ENCODE peak calls at places on chromosomes 3 and 15, in seven cellular contexts. One of them, this sample, is unnamed.
A peak's percentile ranks its signal among the peaks of the same experiment; 100 is the strongest.

GRCh38 chr3:46097691-46098241 is 70.5 kb upstream of the XCR1 start:
- DNase-seq in progenitor cell of endocrine pancreas: no peak
- DNase-seq in mucosa of descending colon: no peak
- DNase-seq in tibial nerve: peak; percentile 64
- DNase-seq in HFFc6: no peak
- DNase-seq in neural progenitor cell: no peak
- DNase-seq in foreskin fibroblast: peak; percentile 50
- DNase-seq in this sample: no peak

GRCh38 chr3:98246142-98246541 is 17.9 kb upstream of the OR5H6 start:
- DNase-seq in neural progenitor cell: no peak
- DNase-seq in foreskin fibroblast: no peak
- DNase-seq in progenitor cell of endocrine pancreas: no peak
- DNase-seq in mucosa of descending colon: no peak
- DNase-seq in HFFc6: no peak
- DNase-seq in tibial nerve: no peak
- DNase-seq in this sample: no peak

GRCh38 chr3:193563999-193564398 is 9.3 kb upstream of the ATP13A4 start:
- DNase-seq in tibial nerve: no peak
- DNase-seq in foreskin fibroblast: no peak
- DNase-seq in mucosa of descending colon: no peak
- DNase-seq in neural progenitor cell: peak; percentile 50
- DNase-seq in progenitor cell of endocrine pancreas: no peak
- DNase-seq in HFFc6: no peak
- DNase-seq in this sample: no peak

GRCh38 chr15:101669744-101670143 is 17.6 kb upstream of the TM2D3 start:
- DNase-seq in tibial nerve: no peak
- DNase-seq in foreskin fibroblast: peak; percentile 61
- DNase-seq in HFFc6: no peak
- DNase-seq in progenitor cell of endocrine pancreas: no peak
- DNase-seq in mucosa of descending colon: no peak
- DNase-seq in neural progenitor cell: no peak
- DNase-seq in this sample: no peak

GRCh38 chr3:117603097-117603496 is 893.5 kb downstream of the TUSC7 start:
- DNase-seq in mucosa of descending colon: no peak
- DNase-seq in tibial nerve: no peak
- DNase-seq in progenitor cell of endocrine pancreas: no peak
- DNase-seq in foreskin fibroblast: no peak
- DNase-seq in HFFc6: no peak
- DNase-seq in neural progenitor cell: no peak
- DNase-seq in this sample: no peak

GRCh38 chr15:69402816-69403215 is 11.3 kb upstream of the KIF23 start:
- DNase-seq in neural progenitor cell: no peak
- DNase-seq in progenitor cell of endocrine pancreas: no peak
- DNase-seq in foreskin fibroblast: no peak
- DNase-seq in HFFc6: no peak
- DNase-seq in tibial nerve: no peak
- DNase-seq in mucosa of descending colon: no peak
- DNase-seq in this sample: no peak

GRCh38 chr15:78402056-78402610 is 35.9 kb upstream of the IREB2 start:
- DNase-seq in neural progenitor cell: no peak
- DNase-seq in progenitor cell of endocrine pancreas: no peak
- DNase-seq in foreskin fibroblast: no peak
- DNase-seq in HFFc6: no peak
- DNase-seq in tibial nerve: no peak
- DNase-seq in mucosa of descending colon: no peak
- DNase-seq in this sample: no peak

GRCh38 chr3:121885386-121885785 is 8.8 kb upstream of the SLC15A2 start:
- DNase-seq in neural progenitor cell: no peak
- DNase-seq in HFFc6: no peak
- DNase-seq in foreskin fibroblast: no peak
- DNase-seq in mucosa of descending colon: no peak
- DNase-seq in progenitor cell of endocrine pancreas: no peak
- DNase-seq in tibial nerve: no peak
- DNase-seq in this sample: no peak

GRCh38 chr3:128343287-128344045 is 123.2 kb downstream of the DNAJB8 start:
- DNase-seq in progenitor cell of endocrine pancreas: no peak
- DNase-seq in HFFc6: no peak
- DNase-seq in mucosa of descending colon: no peak
- DNase-seq in tibial nerve: no peak
- DNase-seq in foreskin fibroblast: peak; percentile 53
- DNase-seq in neural progenitor cell: no peak
- DNase-seq in this sample: no peak

GRCh38 chr3:178295257-178295912 is 240.9 kb upstream of the KCNMB2 start:
- DNase-seq in progenitor cell of endocrine pancreas: no peak
- DNase-seq in neural progenitor cell: no peak
- DNase-seq in HFFc6: peak; percentile 61
- DNase-seq in foreskin fibroblast: peak; percentile 90
- DNase-seq in mucosa of descending colon: no peak
- DNase-seq in tibial nerve: peak; percentile 21
- DNase-seq in this sample: no peak

GRCh38 chr3:177754508-177754921 is 557.2 kb upstream of the TBL1XR1 start:
- DNase-seq in neural progenitor cell: no peak
- DNase-seq in progenitor cell of endocrine pancreas: no peak
- DNase-seq in foreskin fibroblast: no peak
- DNase-seq in tibial nerve: no peak
- DNase-seq in mucosa of descending colon: no peak
- DNase-seq in HFFc6: no peak
- DNase-seq in this sample: no peak

GRCh38 chr3:46923559-46924350 is 46.2 kb downstream of the PTH1R start:
- DNase-seq in progenitor cell of endocrine pancreas: peak; percentile 35
- DNase-seq in HFFc6: peak; percentile 24
- DNase-seq in mucosa of descending colon: peak; percentile 60
- DNase-seq in tibial nerve: no peak
- DNase-seq in neural progenitor cell: peak; percentile 69
- DNase-seq in foreskin fibroblast: no peak
- DNase-seq in this sample: peak; percentile 39

GRCh38 chr15:48678851-48679250 is 33.3 kb upstream of the FBN1 start:
- DNase-seq in foreskin fibroblast: no peak
- DNase-seq in neural progenitor cell: no peak
- DNase-seq in mucosa of descending colon: no peak
- DNase-seq in tibial nerve: no peak
- DNase-seq in progenitor cell of endocrine pancreas: no peak
- DNase-seq in HFFc6: no peak
- DNase-seq in this sample: no peak

GRCh38 chr3:70358978-70359580 is 46.6 kb upstream of the MDFIC2 start:
- DNase-seq in foreskin fibroblast: no peak
- DNase-seq in HFFc6: peak; percentile 2
- DNase-seq in neural progenitor cell: peak; percentile 35
- DNase-seq in mucosa of descending colon: no peak
- DNase-seq in tibial nerve: peak; percentile 45
- DNase-seq in progenitor cell of endocrine pancreas: no peak
- DNase-seq in this sample: no peak

GRCh38 chr3:124137264-124137663 is 145.3 kb upstream of the ROPN1 start:
- DNase-seq in progenitor cell of endocrine pancreas: no peak
- DNase-seq in foreskin fibroblast: no peak
- DNase-seq in neural progenitor cell: no peak
- DNase-seq in tibial nerve: no peak
- DNase-seq in mucosa of descending colon: no peak
- DNase-seq in HFFc6: no peak
- DNase-seq in this sample: no peak

GRCh38 chr15:51006336-51006985 is 88.2 kb downstream of the TNFAIP8L3 start:
- DNase-seq in HFFc6: no peak
- DNase-seq in neural progenitor cell: no peak
- DNase-seq in tibial nerve: no peak
- DNase-seq in foreskin fibroblast: no peak
- DNase-seq in mucosa of descending colon: no peak
- DNase-seq in progenitor cell of endocrine pancreas: no peak
- DNase-seq in this sample: no peak

GRCh38 chr3:71051893-71052687 is 531.4 kb downstream of the FOXP1 start:
- DNase-seq in neural progenitor cell: no peak
- DNase-seq in progenitor cell of endocrine pancreas: no peak
- DNase-seq in foreskin fibroblast: peak; percentile 54
- DNase-seq in mucosa of descending colon: no peak
- DNase-seq in HFFc6: peak; percentile 17
- DNase-seq in tibial nerve: no peak
- DNase-seq in this sample: no peak

GRCh38 chr3:98343647-98344507 is 9.8 kb upstream of the OR5K4 start:
- DNase-seq in mucosa of descending colon: no peak
- DNase-seq in neural progenitor cell: peak; percentile 81
- DNase-seq in foreskin fibroblast: no peak
- DNase-seq in tibial nerve: peak; percentile 26
- DNase-seq in HFFc6: peak; percentile 28
- DNase-seq in progenitor cell of endocrine pancreas: no peak
- DNase-seq in this sample: no peak

GRCh38 chr3:122247825-122248185 is 64.3 kb downstream of the CASR start:
- DNase-seq in progenitor cell of endocrine pancreas: no peak
- DNase-seq in foreskin fibroblast: no peak
- DNase-seq in mucosa of descending colon: no peak
- DNase-seq in neural progenitor cell: no peak
- DNase-seq in HFFc6: peak; percentile 11
- DNase-seq in tibial nerve: no peak
- DNase-seq in this sample: no peak

GRCh38 chr3:157160652-157161480 is 919 bp upstream of the CCNL1 start:
- DNase-seq in HFFc6: peak; percentile 88
- DNase-seq in mucosa of descending colon: peak; percentile 90
- DNase-seq in tibial nerve: peak; percentile 93
- DNase-seq in neural progenitor cell: peak; percentile 64
- DNase-seq in foreskin fibroblast: peak; percentile 93
- DNase-seq in progenitor cell of endocrine pancreas: no peak
- DNase-seq in this sample: no peak

GRCh38 chr15:72230197-72231065 is 559 bp downstream of the PKM start:
- DNase-seq in progenitor cell of endocrine pancreas: peak; percentile 78
- DNase-seq in mucosa of descending colon: peak; percentile 94
- DNase-seq in tibial nerve: peak; percentile 84
- DNase-seq in HFFc6: peak; percentile 76
- DNase-seq in foreskin fibroblast: peak; percentile 96
- DNase-seq in neural progenitor cell: peak; percentile 91
- DNase-seq in this sample: peak; percentile 53

GRCh38 chr15:61906961-61907752 is 153.1 kb downstream of the VPS13C start:
- DNase-seq in tibial nerve: no peak
- DNase-seq in HFFc6: no peak
- DNase-seq in mucosa of descending colon: no peak
- DNase-seq in progenitor cell of endocrine pancreas: no peak
- DNase-seq in neural progenitor cell: no peak
- DNase-seq in foreskin fibroblast: no peak
- DNase-seq in this sample: no peak

GRCh38 chr3:22263042-22263441 is 512.0 kb upstream of the ZNF385D start:
- DNase-seq in foreskin fibroblast: peak; percentile 65
- DNase-seq in progenitor cell of endocrine pancreas: no peak
- DNase-seq in mucosa of descending colon: no peak
- DNase-seq in tibial nerve: no peak
- DNase-seq in neural progenitor cell: no peak
- DNase-seq in HFFc6: no peak
- DNase-seq in this sample: no peak

GRCh38 chr15:39622660-39623549 is 42.0 kb downstream of the THBS1 start:
- DNase-seq in mucosa of descending colon: no peak
- DNase-seq in HFFc6: no peak
- DNase-seq in progenitor cell of endocrine pancreas: no peak
- DNase-seq in tibial nerve: no peak
- DNase-seq in foreskin fibroblast: no peak
- DNase-seq in neural progenitor cell: no peak
- DNase-seq in this sample: no peak

GRCh38 chr15:92006186-92007028 is 152.9 kb downstream of the SLCO3A1 start:
- DNase-seq in progenitor cell of endocrine pancreas: no peak
- DNase-seq in HFFc6: no peak
- DNase-seq in foreskin fibroblast: no peak
- DNase-seq in mucosa of descending colon: no peak
- DNase-seq in tibial nerve: no peak
- DNase-seq in neural progenitor cell: no peak
- DNase-seq in this sample: no peak

GRCh38 chr15:92000709-92001108 is 147.2 kb downstream of the SLCO3A1 start:
- DNase-seq in tibial nerve: no peak
- DNase-seq in foreskin fibroblast: no peak
- DNase-seq in progenitor cell of endocrine pancreas: no peak
- DNase-seq in HFFc6: no peak
- DNase-seq in neural progenitor cell: peak; percentile 73
- DNase-seq in mucosa of descending colon: no peak
- DNase-seq in this sample: no peak

GRCh38 chr15:92001307-92001706 is 147.8 kb downstream of the SLCO3A1 start:
- DNase-seq in neural progenitor cell: no peak
- DNase-seq in mucosa of descending colon: no peak
- DNase-seq in tibial nerve: no peak
- DNase-seq in HFFc6: no peak
- DNase-seq in progenitor cell of endocrine pancreas: no peak
- DNase-seq in foreskin fibroblast: no peak
- DNase-seq in this sample: no peak

GRCh38 chr15:92005154-92005553 is 151.6 kb downstream of the SLCO3A1 start:
- DNase-seq in tibial nerve: no peak
- DNase-seq in progenitor cell of endocrine pancreas: no peak
- DNase-seq in foreskin fibroblast: no peak
- DNase-seq in mucosa of descending colon: no peak
- DNase-seq in HFFc6: no peak
- DNase-seq in neural progenitor cell: no peak
- DNase-seq in this sample: no peak

DNA sequence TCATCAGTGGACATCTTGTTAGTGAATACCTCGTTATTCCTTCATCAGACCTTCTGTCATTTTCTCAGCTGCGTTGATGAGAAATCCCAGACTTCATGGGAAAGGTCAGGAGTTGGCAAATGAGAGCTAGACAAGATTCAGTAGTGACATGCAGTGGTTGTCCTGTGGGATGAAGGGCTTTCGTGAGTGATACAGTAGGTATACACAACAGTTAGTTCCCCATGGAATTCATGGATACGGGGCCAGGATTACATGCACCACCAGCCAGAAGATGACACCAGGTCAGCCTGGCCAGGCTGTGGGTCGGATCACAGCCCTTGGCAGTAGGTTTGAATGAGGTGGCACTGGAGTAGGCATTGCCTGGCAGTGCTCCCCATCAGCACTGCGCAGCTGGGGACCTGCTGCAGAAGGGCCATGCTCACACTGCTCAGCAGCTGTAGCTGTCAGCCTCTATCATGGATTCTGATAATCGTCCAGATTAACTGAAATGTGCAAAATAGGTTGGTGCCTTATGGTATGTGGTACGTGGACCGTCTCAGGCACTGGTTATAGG is 150.1 kb downstream of the SLCO3A1 start:
- DNase-seq in progenitor cell of endocrine pancreas: no peak
- DNase-seq in neural progenitor cell: no peak
- DNase-seq in mucosa of descending colon: no peak
- DNase-seq in foreskin fibroblast: no peak
- DNase-seq in HFFc6: no peak
- DNase-seq in tibial nerve: no peak
- DNase-seq in this sample: no peak
- TF ChIP-seq CTCF in progenitor cell of endocrine pancreas: no peak
- TF ChIP-seq CTCF in neural progenitor cell: no peak
- TF ChIP-seq CTCF in mucosa of descending colon: no peak
- TF ChIP-seq CTCF in foreskin fibroblast: no peak
- TF ChIP-seq CTCF in HFFc6: no peak
- TF ChIP-seq CTCF in tibial nerve: no peak
- TF ChIP-seq CTCF in this sample: no peak

GRCh38 chr15:29260896-29261295 is 8.7 kb downstream of the NSMCE3 start:
- DNase-seq in mucosa of descending colon: no peak
- DNase-seq in neural progenitor cell: no peak
- DNase-seq in progenitor cell of endocrine pancreas: no peak
- DNase-seq in HFFc6: no peak
- DNase-seq in tibial nerve: no peak
- DNase-seq in foreskin fibroblast: no peak
- DNase-seq in this sample: no peak
- TF ChIP-seq CTCF in mucosa of descending colon: no peak
- TF ChIP-seq CTCF in neural progenitor cell: no peak
- TF ChIP-seq CTCF in progenitor cell of endocrine pancreas: no peak
- TF ChIP-seq CTCF in HFFc6: no peak
- TF ChIP-seq CTCF in tibial nerve: no peak
- TF ChIP-seq CTCF in foreskin fibroblast: no peak
- TF ChIP-seq CTCF in this sample: no peak

GRCh38 chr3:40225116-40225515 is 84.4 kb upstream of the EIF1B start:
- DNase-seq in HFFc6: no peak
- DNase-seq in progenitor cell of endocrine pancreas: no peak
- DNase-seq in mucosa of descending colon: no peak
- DNase-seq in neural progenitor cell: no peak
- DNase-seq in foreskin fibroblast: no peak
- DNase-seq in tibial nerve: no peak
- DNase-seq in this sample: no peak
- TF ChIP-seq CTCF in HFFc6: no peak
- TF ChIP-seq CTCF in progenitor cell of endocrine pancreas: no peak
- TF ChIP-seq CTCF in mucosa of descending colon: no peak
- TF ChIP-seq CTCF in neural progenitor cell: no peak
- TF ChIP-seq CTCF in foreskin fibroblast: no peak
- TF ChIP-seq CTCF in tibial nerve: no peak
- TF ChIP-seq CTCF in this sample: no peak

GRCh38 chr3:4722103-4722502 is 229.0 kb downstream of the ITPR1 start:
- DNase-seq in foreskin fibroblast: no peak
- DNase-seq in neural progenitor cell: no peak
- DNase-seq in HFFc6: peak; percentile 74
- DNase-seq in mucosa of descending colon: no peak
- DNase-seq in tibial nerve: peak; percentile 35
- DNase-seq in progenitor cell of endocrine pancreas: no peak
- DNase-seq in this sample: no peak
- TF ChIP-seq CTCF in foreskin fibroblast: peak; percentile 31
- TF ChIP-seq CTCF in neural progenitor cell: peak; percentile 25
- TF ChIP-seq CTCF in HFFc6: peak; percentile 66
- TF ChIP-seq CTCF in mucosa of descending colon: no peak
- TF ChIP-seq CTCF in tibial nerve: peak; percentile 39
- TF ChIP-seq CTCF in progenitor cell of endocrine pancreas: no peak
- TF ChIP-seq CTCF in this sample: peak; percentile 53